ENCODE peak calls at places on chromosomes 16 and 17, in seven cellular contexts. O, J, M, P, N, B and C are unnamed samples.

GRCh38 chr16:5502944-5503343 is 405.3 kb upstream of the EEF2KMT start:
- DNase-seq in J (no peak), B (no peak), M (no peak), N (no peak), P (no peak), O (no peak), C (no peak)

GRCh38 chr17:20063665-20064648 is 54.8 kb downstream of the SPECC1 start:
- DNase-seq in M (peak), N (peak), B (peak), P (peak), J (no peak), O (no peak), C (peak)

GRCh38 chr16:89449726-89450335 is 40.5 kb downstream of the ANKRD11 start:
- DNase-seq in B (no peak), P (no peak), N (no peak), O (no peak), M (peak), J (no peak), C (no peak)

GRCh38 chr17:56752263-56752662 is 81.5 kb downstream of the C17orf67 start:
- DNase-seq in J (no peak), M (peak), O (no peak), B (no peak), N (no peak), P (no peak), C (no peak)

GRCh38 chr17:28991779-28992178 is 14.1 kb downstream of the SEZ6 start:
- DNase-seq in M (no peak), B (no peak), O (no peak), J (no peak), N (no peak), P (no peak), C (no peak)

GRCh38 chr16:69553332-69553731 is 12.4 kb upstream of the NFAT5 start:
- DNase-seq in P (no peak), B (no peak), M (no peak), O (no peak), J (no peak), N (no peak), C (no peak)

GRCh38 chr17:78476149-78476548 is 97.7 kb downstream of the PGS1 start:
- DNase-seq in O (no peak), P (no peak), M (no peak), J (no peak), N (no peak), B (no peak), C (no peak)

GRCh38 chr17:41907185-41907556 is 11.6 kb downstream of the ACLY start:
- DNase-seq in J (no peak), M (peak), P (no peak), O (no peak), B (no peak), N (no peak), C (no peak)

GRCh38 chr16:11956558-11956957 is 8.5 kb upstream of the TNFRSF17 start:
- DNase-seq in P (no peak), N (no peak), M (peak), B (no peak), J (no peak), O (no peak), C (no peak)

GRCh38 chr16:10946308-10946707 is 1.9 kb downstream of the CLEC16A start:
- DNase-seq in N (no peak), M (no peak), P (no peak), B (no peak), O (no peak), J (no peak), C (no peak)

GRCh38 chr17:63399316-63399715 is 46.8 kb downstream of the CYB561 start:
- DNase-seq in B (no peak), J (no peak), P (no peak), N (no peak), M (peak), O (no peak), C (no peak)